ENCODE peak calls at places on chromosome 21, in six cellular contexts. One of them, this sample, is unnamed.

GRCh38 chr21:45868488-45868887 is 113.1 kb upstream of the COL6A1 start:
- DNase-seq in PC-3: no peak
- DNase-seq in hepatocyte: no peak
- DNase-seq in GM23248: no peak
- DNase-seq in fibroblast of lung: no peak
- DNase-seq in HCT116: no peak
- DNase-seq in this sample: no peak

GRCh38 chr21:20452935-20453334 is 545.3 kb upstream of the NCAM2 start:
- DNase-seq in GM23248: no peak
- DNase-seq in fibroblast of lung: no peak
- DNase-seq in HCT116: no peak
- DNase-seq in hepatocyte: no peak
- DNase-seq in PC-3: no peak
- DNase-seq in this sample: no peak

GRCh38 chr21:38468989-38469388 is 29.3 kb downstream of the ERG start:
- DNase-seq in hepatocyte: peak; percentile 51
- DNase-seq in fibroblast of lung: no peak
- DNase-seq in HCT116: no peak
- DNase-seq in PC-3: peak; percentile 74
- DNase-seq in GM23248: peak; percentile 57
- DNase-seq in this sample: no peak

GRCh38 chr21:23890652-23891051 is 1716.6 kb downstream of the MRPL39 start:
- DNase-seq in fibroblast of lung: peak; percentile 16
- DNase-seq in PC-3: no peak
- DNase-seq in hepatocyte: no peak
- DNase-seq in GM23248: no peak
- DNase-seq in HCT116: no peak
- DNase-seq in this sample: no peak

GRCh38 chr21:46121286-46122221 is 23.6 kb downstream of the COL6A2 start:
- DNase-seq in HCT116: no peak
- DNase-seq in GM23248: no peak
- DNase-seq in PC-3: no peak
- DNase-seq in fibroblast of lung: no peak
- DNase-seq in hepatocyte: no peak
- DNase-seq in this sample: no peak

GRCh38 chr21:37793660-37794059 is 122.6 kb downstream of the KCNJ6 start:
- DNase-seq in HCT116: no peak
- DNase-seq in fibroblast of lung: peak; percentile 48
- DNase-seq in hepatocyte: no peak
- DNase-seq in PC-3: no peak
- DNase-seq in GM23248: peak; percentile 40
- DNase-seq in this sample: no peak

GRCh38 chr21:40765771-40766170 is 81.2 kb downstream of the DSCAM start:
- DNase-seq in GM23248: no peak
- DNase-seq in HCT116: no peak
- DNase-seq in PC-3: no peak
- DNase-seq in fibroblast of lung: no peak
- DNase-seq in hepatocyte: no peak
- DNase-seq in this sample: no peak

GRCh38 chr21:37917612-37918011 is 1.4 kb upstream of the KCNJ6 start:
- DNase-seq in GM23248: peak; percentile 65
- DNase-seq in hepatocyte: no peak
- DNase-seq in HCT116: no peak
- DNase-seq in PC-3: peak; percentile 62
- DNase-seq in fibroblast of lung: peak; percentile 42
- DNase-seq in this sample: no peak

GRCh38 chr21:33325222-33326067 is 675 bp downstream of the IFNAR1 start:
- DNase-seq in GM23248: peak; percentile 90
- DNase-seq in hepatocyte: peak; percentile 83
- DNase-seq in HCT116: no peak
- DNase-seq in PC-3: peak; percentile 73
- DNase-seq in fibroblast of lung: peak; percentile 58
- DNase-seq in this sample: peak; percentile 68

GRCh38 chr21:29851611-29852010 is 88.2 kb downstream of the GRIK1 start:
- DNase-seq in GM23248: no peak
- DNase-seq in fibroblast of lung: no peak
- DNase-seq in PC-3: no peak
- DNase-seq in hepatocyte: no peak
- DNase-seq in HCT116: no peak
- DNase-seq in this sample: no peak

GRCh38 chr21:45965084-45965826 is 16.3 kb upstream of the COL6A1 start:
- DNase-seq in fibroblast of lung: no peak
- DNase-seq in GM23248: no peak
- DNase-seq in PC-3: no peak
- DNase-seq in hepatocyte: no peak
- DNase-seq in HCT116: no peak
- DNase-seq in this sample: no peak

GRCh38 chr21:45504021-45504515 is 38.2 kb downstream of the SLC19A1 start:
- DNase-seq in hepatocyte: no peak
- DNase-seq in fibroblast of lung: no peak
- DNase-seq in PC-3: no peak
- DNase-seq in HCT116: no peak
- DNase-seq in GM23248: no peak
- DNase-seq in this sample: no peak

GRCh38 chr21:28445081-28445830 is 547.4 kb downstream of the LTN1 start:
- DNase-seq in hepatocyte: no peak
- DNase-seq in HCT116: no peak
- DNase-seq in PC-3: peak; percentile 91
- DNase-seq in fibroblast of lung: peak; percentile 75
- DNase-seq in GM23248: peak; percentile 87
- DNase-seq in this sample: no peak

DNA sequence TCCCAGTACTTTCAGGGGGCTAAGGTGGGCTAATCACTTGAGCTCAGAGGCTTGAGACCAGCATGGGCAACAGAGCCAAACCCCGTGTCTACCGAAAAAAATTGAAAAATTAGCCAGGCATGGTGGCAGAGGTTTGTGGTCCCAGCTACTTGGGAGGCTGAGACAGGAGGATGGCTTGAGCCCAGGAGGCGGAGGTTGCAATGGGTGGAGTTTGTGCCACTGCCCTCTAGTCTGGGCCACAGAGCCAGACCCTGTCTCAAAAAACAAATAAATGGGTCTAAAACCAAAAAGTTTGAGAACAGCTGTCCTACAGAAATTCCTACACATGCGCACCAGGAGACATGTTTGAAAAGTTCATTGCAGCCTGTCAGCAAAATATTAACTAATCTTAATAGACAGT is 5.5 kb downstream of the SCAF4 start:
- DNase-seq in HCT116: no peak
- DNase-seq in fibroblast of lung: no peak
- DNase-seq in GM23248: no peak
- DNase-seq in PC-3: no peak
- DNase-seq in hepatocyte: no peak
- DNase-seq in this sample: no peak
- H4K20me1 ChIP-seq in HCT116: peaks cover 51% of the 10 kb centered on the region
- H4K20me1 ChIP-seq in fibroblast of lung: peaks cover 7% of the 10 kb centered on the region
- H4K20me1 ChIP-seq in GM23248: peaks cover 38% of the 10 kb centered on the region
- H4K20me1 ChIP-seq in PC-3: peaks cover 89% of the 10 kb centered on the region
- H4K20me1 ChIP-seq in hepatocyte: peaks cover 96% of the 10 kb centered on the region
- H4K20me1 ChIP-seq in this sample: peaks cover 58% of the 10 kb centered on the region

GRCh38 chr21:42990251-42990650 is 15.9 kb downstream of the PKNOX1 start:
- DNase-seq in GM23248: no peak
- DNase-seq in HCT116: no peak
- DNase-seq in PC-3: no peak
- DNase-seq in hepatocyte: no peak
- DNase-seq in fibroblast of lung: no peak
- DNase-seq in this sample: no peak
- H3K4me2 ChIP-seq in GM23248: no peak overlapping the region
- H3K4me2 ChIP-seq in HCT116: no peak overlapping the region
- H3K4me2 ChIP-seq in PC-3: no peak overlapping the region
- H3K4me2 ChIP-seq in hepatocyte: no peak overlapping the region
- H3K4me2 ChIP-seq in fibroblast of lung: no peak overlapping the region
- H3K4me2 ChIP-seq in this sample: peak overlapping the region; percentile 46

GRCh38 chr21:15249285-15249993 is 184.6 kb upstream of the NRIP1 start:
- DNase-seq in fibroblast of lung: peak; percentile 55
- DNase-seq in HCT116: no peak
- DNase-seq in hepatocyte: no peak
- DNase-seq in PC-3: peak; percentile 11
- DNase-seq in GM23248: no peak
- DNase-seq in this sample: no peak
- H2AFZ ChIP-seq in fibroblast of lung: no peak overlapping the region
- H2AFZ ChIP-seq in HCT116: no peak overlapping the region
- H2AFZ ChIP-seq in hepatocyte: no peak overlapping the region
- H2AFZ ChIP-seq in PC-3: peak overlapping the region; percentile 47
- H2AFZ ChIP-seq in GM23248: no peak overlapping the region
- H2AFZ ChIP-seq in this sample: no peak overlapping the region

GRCh38 chr21:36706951-36707762 is 8.2 kb downstream of the SIM2 start:
- DNase-seq in PC-3: no peak
- DNase-seq in HCT116: no peak
- DNase-seq in hepatocyte: no peak
- DNase-seq in fibroblast of lung: no peak
- DNase-seq in GM23248: peak; percentile 29
- DNase-seq in this sample: no peak
- H4K20me1 ChIP-seq in PC-3: peaks cover 69% of the 10 kb centered on the region
- H4K20me1 ChIP-seq in HCT116: no peaks in the 10 kb centered on the region
- H4K20me1 ChIP-seq in hepatocyte: no peaks in the 10 kb centered on the region
- H4K20me1 ChIP-seq in fibroblast of lung: peaks cover 1% of the 10 kb centered on the region
- H4K20me1 ChIP-seq in GM23248: no peaks in the 10 kb centered on the region
- H4K20me1 ChIP-seq in this sample: no peaks in the 10 kb centered on the region

GRCh38 chr21:31267644-31268043 is 76.4 kb downstream of the TIAM1 start:
- DNase-seq in HCT116: no peak
- DNase-seq in fibroblast of lung: peak; percentile 51
- DNase-seq in hepatocyte: no peak
- DNase-seq in PC-3: no peak
- DNase-seq in GM23248: no peak
- DNase-seq in this sample: no peak

GRCh38 chr21:31266241-31266640 is 77.8 kb downstream of the TIAM1 start:
- DNase-seq in GM23248: peak; percentile 23
- DNase-seq in fibroblast of lung: no peak
- DNase-seq in HCT116: no peak
- DNase-seq in PC-3: no peak
- DNase-seq in hepatocyte: no peak
- DNase-seq in this sample: no peak

GRCh38 chr21:31264574-31264973 is 79.5 kb downstream of the TIAM1 start:
- DNase-seq in HCT116: no peak
- DNase-seq in hepatocyte: no peak
- DNase-seq in PC-3: no peak
- DNase-seq in fibroblast of lung: no peak
- DNase-seq in GM23248: no peak
- DNase-seq in this sample: no peak

GRCh38 chr21:31265293-31265692 is 78.8 kb downstream of the TIAM1 start:
- DNase-seq in GM23248: peak; percentile 24
- DNase-seq in PC-3: no peak
- DNase-seq in fibroblast of lung: peak; percentile 10
- DNase-seq in hepatocyte: no peak
- DNase-seq in HCT116: no peak
- DNase-seq in this sample: no peak

GRCh38 chr21:31268090-31268489 is 76.0 kb downstream of the TIAM1 start:
- DNase-seq in hepatocyte: no peak
- DNase-seq in PC-3: no peak
- DNase-seq in fibroblast of lung: no peak
- DNase-seq in GM23248: no peak
- DNase-seq in HCT116: no peak
- DNase-seq in this sample: no peak
- H3K4me2 ChIP-seq in hepatocyte: no peak overlapping the region
- H3K4me2 ChIP-seq in PC-3: no peak overlapping the region
- H3K4me2 ChIP-seq in fibroblast of lung: no peak overlapping the region
- H3K4me2 ChIP-seq in GM23248: no peak overlapping the region
- H3K4me2 ChIP-seq in HCT116: no peak overlapping the region
- H3K4me2 ChIP-seq in this sample: no peak overlapping the region

GRCh38 chr21:34888569-34889286 is 160.4 kb downstream of the RUNX1 start:
- DNase-seq in GM23248: peak; percentile 98
- DNase-seq in PC-3: peak; percentile 97
- DNase-seq in fibroblast of lung: peak; percentile 96
- DNase-seq in HCT116: peak; percentile 86
- DNase-seq in hepatocyte: peak; percentile 97
- DNase-seq in this sample: peak; percentile 72
- H2AFZ ChIP-seq in GM23248: no peak overlapping the region
- H2AFZ ChIP-seq in PC-3: peak overlapping the region; percentile 73
- H2AFZ ChIP-seq in fibroblast of lung: no peak overlapping the region
- H2AFZ ChIP-seq in HCT116: no peak overlapping the region
- H2AFZ ChIP-seq in hepatocyte: peak overlapping the region; percentile 87
- H2AFZ ChIP-seq in this sample: peak overlapping the region; percentile 48

GRCh38 chr21:34987673-34988072 is 61.4 kb downstream of the RUNX1 start:
- DNase-seq in PC-3: no peak
- DNase-seq in GM23248: no peak
- DNase-seq in fibroblast of lung: no peak
- DNase-seq in HCT116: no peak
- DNase-seq in hepatocyte: no peak
- DNase-seq in this sample: no peak

GRCh38 chr21:34988625-34989024 is 60.5 kb downstream of the RUNX1 start:
- DNase-seq in GM23248: no peak
- DNase-seq in PC-3: no peak
- DNase-seq in HCT116: no peak
- DNase-seq in fibroblast of lung: no peak
- DNase-seq in hepatocyte: no peak
- DNase-seq in this sample: no peak

GRCh38 chr21:34984356-34984755 is 64.7 kb downstream of the RUNX1 start:
- DNase-seq in fibroblast of lung: no peak
- DNase-seq in GM23248: no peak
- DNase-seq in PC-3: no peak
- DNase-seq in HCT116: no peak
- DNase-seq in hepatocyte: no peak
- DNase-seq in this sample: no peak

GRCh38 chr21:34988139-34988538 is 61.0 kb downstream of the RUNX1 start:
- DNase-seq in PC-3: no peak
- DNase-seq in fibroblast of lung: no peak
- DNase-seq in GM23248: no peak
- DNase-seq in hepatocyte: no peak
- DNase-seq in HCT116: no peak
- DNase-seq in this sample: no peak

DNA sequence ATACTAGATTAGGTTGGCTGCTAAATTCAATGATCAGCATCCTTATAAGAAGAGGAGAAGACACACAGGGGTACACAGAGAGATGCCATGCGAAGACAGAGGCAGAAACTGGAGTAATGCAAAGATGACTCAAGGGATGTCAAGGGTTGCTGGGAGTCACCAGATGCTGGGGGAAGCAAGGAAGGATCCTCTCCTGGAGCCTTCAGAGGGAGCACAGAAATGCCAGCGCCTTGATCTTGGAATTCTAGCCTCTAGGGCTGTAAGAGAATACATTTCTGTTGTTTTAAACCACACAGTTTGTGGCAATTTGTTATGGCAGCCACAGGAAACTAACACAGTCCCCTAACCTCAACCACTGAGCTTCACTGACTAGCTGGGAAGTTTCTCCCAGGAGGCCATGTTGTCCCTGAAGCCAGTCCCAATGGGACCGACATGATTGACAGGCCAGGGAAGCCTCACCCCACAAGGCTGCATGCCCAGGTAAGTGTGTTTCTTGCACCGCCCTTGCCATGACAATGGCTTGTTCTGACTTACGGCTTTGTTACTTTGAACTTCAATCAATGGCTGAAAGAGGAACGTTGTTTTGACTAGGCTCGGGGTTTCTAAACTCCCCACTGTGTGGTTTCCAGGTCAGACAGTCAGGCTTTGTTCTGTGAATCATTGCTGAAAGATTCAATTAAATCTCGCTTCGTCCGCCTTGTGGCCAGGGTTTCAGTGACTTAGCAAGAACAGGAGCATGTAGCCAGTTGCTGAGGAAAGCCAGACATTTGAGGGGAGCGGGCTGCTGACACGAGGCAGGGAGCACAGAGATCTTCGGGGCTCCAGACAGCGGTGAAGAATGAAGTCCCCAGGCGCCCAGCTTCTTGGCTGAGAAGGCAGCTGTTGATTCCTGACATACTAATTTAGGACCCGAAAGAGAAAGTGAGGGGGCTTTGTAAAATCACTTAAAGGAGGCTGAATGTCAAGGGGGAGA is 62.3 kb downstream of the RUNX1 start:
- DNase-seq in HCT116: peak; percentile 93
- DNase-seq in GM23248: peak; percentile 67
- DNase-seq in fibroblast of lung: peak; percentile 98
- DNase-seq in PC-3: peak; percentile 62
- DNase-seq in hepatocyte: peak; percentile 26
- DNase-seq in this sample: no peak
- H4K20me1 ChIP-seq in HCT116: no peaks in the 10 kb centered on the region
- H4K20me1 ChIP-seq in GM23248: no peaks in the 10 kb centered on the region
- H4K20me1 ChIP-seq in fibroblast of lung: no peaks in the 10 kb centered on the region
- H4K20me1 ChIP-seq in PC-3: no peaks in the 10 kb centered on the region
- H4K20me1 ChIP-seq in hepatocyte: no peaks in the 10 kb centered on the region
- H4K20me1 ChIP-seq in this sample: peaks cover 10% of the 10 kb centered on the region

This sample was measured in OCI-LY7.